ENCODE peak calls at places on chromosomes 2 and 18, in six cellular contexts. O is activated CD4-positive, alpha-beta T cell treated with anti-CD3 and anti-CD28 coated beads, Interleukin-2, amount 50 U/mL, for 4 hours; I is ACHN; S is HTR-8/SVneo; P is stimulated activated CD4-positive, alpha-beta T cell treated with anti-CD3 and anti-CD28 coated beads, Interleukin-2, amount 100 ng/mL, for 48 hours; F is activated T-helper 1 cell treated with anti-CD3 and anti-CD28 coated beads, Interleukin-2, amount 50 U/mL, for 16 hours. Y is an unnamed sample.

GRCh38 chr18:62944454-62944853 is 229.1 kb downstream of the PHLPP1 start:
- DNase-seq in O (no peak), F (no peak), I (peak), P (no peak), S (no peak), Y (no peak)

GRCh38 chr2:209696836-209697711 is 74.6 kb upstream of the UNC80 start:
- DNase-seq in P (no peak), F (no peak), S (no peak), O (no peak), I (no peak), Y (no peak)

GRCh38 chr2:75523313-75524275 is 37.1 kb downstream of the EVA1A start:
- DNase-seq in P (no peak), O (no peak), I (peak), F (no peak), S (peak), Y (peak)

GRCh38 chr2:238143239-238143951 is 4.9 kb downstream of the KLHL30 start:
- DNase-seq in I (peak), P (no peak), O (no peak), F (no peak), S (peak), Y (peak)

GRCh38 chr2:207032490-207032889 is 93.2 kb downstream of the CPO start:
- DNase-seq in O (no peak), I (no peak), F (no peak), P (no peak), S (no peak), Y (no peak)

GRCh38 chr2:3432067-3432466 is 52.6 kb downstream of the TRAPPC12 start:
- DNase-seq in F (no peak), O (no peak), S (no peak), P (no peak), I (no peak), Y (no peak)

GRCh38 chr18:25055076-25055475 is 296.9 kb downstream of the ZNF521 start:
- DNase-seq in S (no peak), O (no peak), I (no peak), P (no peak), F (no peak), Y (no peak)

GRCh38 chr2:65389476-65389875 is 42.9 kb downstream of the SPRED2 start:
- DNase-seq in I (no peak), S (no peak), F (no peak), O (no peak), P (no peak), Y (no peak)

GRCh38 chr2:10265328-10266132 is 37.2 kb upstream of the HPCAL1 start:
- DNase-seq in P (no peak), O (no peak), F (no peak), S (no peak), I (no peak), Y (no peak)

GRCh38 chr2:15832849-15833680 is 107.3 kb upstream of the MYCN start:
- DNase-seq in F (no peak), P (no peak), S (no peak), I (no peak), O (no peak), Y (no peak)

GRCh38 chr18:68779169-68779568 is 18.7 kb upstream of the CCDC102B start:
- DNase-seq in I (no peak), S (no peak), F (no peak), P (no peak), O (no peak), Y (no peak)

GRCh38 chr2:28142403-28142802 is 250.3 kb upstream of the FOSL2 start:
- DNase-seq in P (no peak), I (no peak), O (no peak), F (no peak), S (no peak), Y (peak)

GRCh38 chr2:120826260-120826648 is 90.6 kb downstream of the GLI2 start:
- DNase-seq in I (no peak), S (no peak), P (no peak), F (no peak), O (no peak), Y (no peak)

GRCh38 chr18:59769105-59769865 is 72.1 kb upstream of the CCBE1 start:
- DNase-seq in I (no peak), F (no peak), P (no peak), O (no peak), S (no peak), Y (no peak)

GRCh38 chr2:24871852-24872323 is 48.1 kb downstream of the ADCY3 start:
- DNase-seq in S (no peak), F (no peak), I (no peak), O (no peak), P (no peak), Y (no peak)

GRCh38 chr2:226031078-226031937 is 631.8 kb downstream of the NYAP2 start:
- DNase-seq in P (peak), O (no peak), S (peak), F (no peak), I (peak), Y (peak)

GRCh38 chr2:113768770-113769169 is 12.3 kb upstream of the SLC35F5 start:
- DNase-seq in P (no peak), O (no peak), S (no peak), F (no peak), I (no peak), Y (no peak)

GRCh38 chr2:205655775-205656425 is 26.4 kb upstream of the NRP2 start:
- DNase-seq in P (no peak), O (no peak), I (no peak), S (no peak), F (no peak), Y (no peak)

GRCh38 chr2:219629976-219630695 is 2.7 kb downstream of the SLC4A3 start:
- DNase-seq in O (no peak), P (no peak), S (no peak), I (no peak), F (no peak), Y (no peak)

GRCh38 chr18:37861981-37862380 is 296.4 kb upstream of the CELF4 start:
- DNase-seq in O (no peak), I (no peak), F (no peak), P (no peak), S (no peak), Y (no peak)

GRCh38 chr2:59806486-59806885 is 747.0 kb downstream of the BCL11A start:
- DNase-seq in I (no peak), S (no peak), O (no peak), F (no peak), P (no peak), Y (no peak)

GRCh38 chr2:236998250-236998649 is 87.4 kb upstream of the COPS8 start:
- DNase-seq in P (no peak), O (no peak), F (no peak), I (no peak), S (no peak), Y (no peak)